ENCODE peak calls at places on chromosome 7, in eight cellular contexts. M is adrenal gland; X is tibial nerve; E is stimulated activated CD4-positive, alpha-beta T cell treated with anti-CD3 and anti-CD28 coated beads, Interleukin-1b, Interleukin-23, amount 100 ng/mL, for 48 hours; T is cardiac muscle cell; O is epithelial cell of esophagus; Y is heart left ventricle; I is NAMALWA. C is an unnamed sample.
A peak's percentile ranks its signal among the peaks of the same experiment; 100 is the strongest.

GRCh38 chr7:4015371-4015770 is 666.7 kb upstream of the FOXK1 start:
- DNase-seq in X (no peak), O (no peak), M (no peak), I (no peak), Y (no peak), T (no peak), E (no peak), C (no peak)

GRCh38 chr7:6536899-6537298 is 14.4 kb downstream of the GRID2IP start:
- DNase-seq in E (no peak), M (no peak), I (no peak), Y (no peak), O (no peak), T (peak; percentile 39), X (no peak), C (no peak)

GRCh38 chr7:88437132-88437531 is 130.4 kb upstream of the STEAP4 start:
- DNase-seq in T (no peak), O (no peak), M (no peak), E (no peak), I (no peak), Y (no peak), X (no peak), C (no peak)

GRCh38 chr7:153835712-153836265 is 216.4 kb upstream of the DPP6 start:
- DNase-seq in Y (no peak), I (no peak), E (no peak), M (peak; percentile 21), T (no peak), X (no peak), O (no peak), C (no peak)

GRCh38 chr7:112414855-112415490 is 35.3 kb upstream of the IFRD1 start:
- DNase-seq in O (peak; percentile 66), T (peak; percentile 60), Y (no peak), E (no peak), I (peak; percentile 61), M (no peak), X (no peak), C (no peak)

GRCh38 chr7:94513565-94513860 is 3.9 kb downstream of the CASD1 start:
- DNase-seq in T (no peak), I (peak; percentile 18), X (no peak), E (no peak), O (no peak), M (no peak), Y (no peak), C (no peak)

GRCh38 chr7:6161463-6162330 is 110.7 kb downstream of the CYTH3 start:
- DNase-seq in E (no peak), T (no peak), O (no peak), X (no peak), I (peak; percentile 47), Y (no peak), M (no peak), C (no peak)

GRCh38 chr7:78124221-78124620 is 325.6 kb downstream of the PHTF2 start:
- DNase-seq in M (no peak), E (no peak), O (no peak), X (no peak), Y (no peak), T (no peak), I (no peak), C (no peak)

GRCh38 chr7:90520484-90520883 is 51.0 kb downstream of the PTTG1IP2 start:
- DNase-seq in T (peak; percentile 19), M (no peak), O (peak; percentile 36), Y (no peak), X (no peak), I (peak; percentile 52), E (no peak), C (no peak)

GRCh38 chr7:142880886-142881505 is 4.5 kb downstream of the TRPV6 start:
- DNase-seq in Y (no peak), E (peak; percentile 48), T (peak; percentile 44), O (peak; percentile 13), I (peak; percentile 78), X (no peak), M (peak; percentile 13), C (peak; percentile 36)

GRCh38 chr7:159105845-159106614 is 38.6 kb downstream of the VIPR2 start:
- DNase-seq in Y (no peak), I (no peak), X (no peak), M (no peak), O (no peak), E (no peak), T (no peak), C (no peak)

GRCh38 chr7:131244259-131244852 is 83.3 kb upstream of the MKLN1 start:
- DNase-seq in M (peak; percentile 51), E (no peak), O (peak; percentile 78), I (no peak), X (peak; percentile 44), Y (no peak), T (peak; percentile 85), C (no peak)

GRCh38 chr7:157461805-157462771 is 125.3 kb downstream of the DNAJB6 start:
- DNase-seq in X (no peak), O (no peak), Y (no peak), T (no peak), I (no peak), E (no peak), M (peak; percentile 8), C (no peak)

GRCh38 chr7:141133646-141134045 is 59.8 kb downstream of the TMEM178B start:
- DNase-seq in O (no peak), X (no peak), M (no peak), E (no peak), T (no peak), I (no peak), Y (no peak), C (no peak)

GRCh38 chr7:102024769-102025391 is 207.5 kb downstream of the CUX1 start:
- DNase-seq in E (no peak), Y (peak; percentile 38), T (peak; percentile 22), I (no peak), X (no peak), M (no peak), O (no peak), C (no peak)

GRCh38 chr7:38881015-38881414 is 28.0 kb downstream of the VPS41 start:
- DNase-seq in I (no peak), E (no peak), O (peak; percentile 3), T (no peak), Y (no peak), M (no peak), X (no peak), C (no peak)

GRCh38 chr7:44197487-44197886 is 3.3 kb upstream of the YKT6 start:
- DNase-seq in X (no peak), T (no peak), M (no peak), I (no peak), E (no peak), O (no peak), Y (no peak), C (no peak)

GRCh38 chr7:25427721-25428120 is 199.4 kb upstream of the NPVF start:
- DNase-seq in M (no peak), X (no peak), E (no peak), O (no peak), T (no peak), I (peak; percentile 28), Y (no peak), C (no peak)